ENCODE peak calls at places on chromosomes 2 and 18, in six cellular contexts. X is sigmoid colon, W is Panc1, S is DND-41, J is cardiac muscle cell, P is heart left ventricle. H is an unnamed sample.

GRCh38 chr18:23049698-23050373 is 85.4 kb upstream of the CABLES1 start:
- DNase-seq in X (no peak), W (no peak), S (no peak), J (no peak), P (no peak), H (peak; percentile 44)

GRCh38 chr2:10599921-10600320 is 89.9 kb downstream of the NOL10 start:
- DNase-seq in X (no peak), W (no peak), S (no peak), J (no peak), P (no peak), H (no peak)

GRCh38 chr2:130328710-130329109 is 14.0 kb upstream of the IMP4 start:
- DNase-seq in X (no peak), W (no peak), S (no peak), J (no peak), P (no peak), H (no peak)

GRCh38 chr2:27966466-27966865 is 75.9 kb downstream of the BABAM2 start:
- DNase-seq in X (no peak), W (no peak), S (no peak), J (no peak), P (no peak), H (no peak)

GRCh38 chr2:177673602-177674595 is 281.3 kb downstream of the AGPS start:
- DNase-seq in X (no peak), W (no peak), S (no peak), J (no peak), P (no peak), H (no peak)

GRCh38 chr2:70670202-70670601 is 97.8 kb downstream of the ADD2 start:
- DNase-seq in X (peak; percentile 12), W (no peak), S (no peak), J (no peak), P (no peak), H (no peak)

GRCh38 chr2:6993230-6993640 is 76.0 kb downstream of the RNF144A start:
- DNase-seq in X (no peak), W (no peak), S (no peak), J (no peak), P (peak; percentile 80), H (no peak)

GRCh38 chr2:120707816-120708215 is 27.9 kb upstream of the GLI2 start:
- DNase-seq in X (no peak), W (no peak), S (no peak), J (no peak), P (no peak), H (no peak)

DNA sequence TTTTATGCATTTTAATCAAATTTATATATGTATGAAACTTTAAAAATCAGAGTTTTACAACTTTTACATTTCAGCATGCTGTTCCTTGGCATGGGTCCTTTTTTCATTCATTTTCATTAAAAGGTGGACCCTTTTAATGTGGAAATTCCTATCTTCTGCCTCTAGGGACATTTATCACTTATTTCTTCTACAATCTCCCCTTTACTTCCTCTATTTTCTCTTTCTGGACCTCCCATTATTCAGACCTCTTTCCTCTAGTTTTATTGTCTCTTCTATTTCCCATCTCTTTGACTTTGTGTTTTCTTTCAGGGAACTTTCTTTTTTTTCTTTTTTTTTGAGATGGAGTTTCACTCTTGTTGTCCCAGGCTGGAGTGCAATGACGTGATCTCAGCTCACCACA is 5.7 kb downstream of the PROC start:
- DNase-seq in X (no peak), W (no peak), S (no peak), J (no peak), P (no peak), H (no peak)
- H3K4me3 ChIP-seq in X (no peak overlapping the region), W (peak overlapping the region; percentile 49), S (no peak overlapping the region), J (peak overlapping the region; percentile 13), P (peak overlapping the region; percentile 32), H (no peak overlapping the region)

DNA sequence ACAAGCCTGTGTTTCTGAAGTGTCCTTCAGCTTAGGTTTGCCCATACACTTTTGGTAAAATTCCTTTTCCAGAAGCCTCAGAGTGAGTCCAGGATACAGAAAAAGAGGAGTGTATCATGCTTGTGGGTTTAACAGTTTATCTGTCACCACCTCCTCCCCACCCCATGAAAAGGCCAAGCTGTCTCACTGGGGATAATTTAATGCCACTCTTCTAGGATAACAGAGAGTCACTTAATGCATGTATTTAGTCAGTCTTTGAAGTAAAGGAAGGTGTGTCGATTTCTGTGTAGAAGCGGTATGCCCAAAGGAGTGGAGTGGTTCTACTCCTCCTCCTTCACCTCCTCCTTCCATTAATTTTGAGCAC is 116.4 kb downstream of the QPCT start:
- DNase-seq in X (no peak), W (no peak), S (no peak), J (no peak), P (no peak), H (no peak)
- H3K4me1 ChIP-seq in X (peaks cover 25% of the 10 kb centered on the region), W (no peaks in the 10 kb centered on the region), S (peaks cover 12% of the 10 kb centered on the region), J (peaks cover 13% of the 10 kb centered on the region), P (peaks cover 7% of the 10 kb centered on the region), H (peaks cover 40% of the 10 kb centered on the region)

DNA sequence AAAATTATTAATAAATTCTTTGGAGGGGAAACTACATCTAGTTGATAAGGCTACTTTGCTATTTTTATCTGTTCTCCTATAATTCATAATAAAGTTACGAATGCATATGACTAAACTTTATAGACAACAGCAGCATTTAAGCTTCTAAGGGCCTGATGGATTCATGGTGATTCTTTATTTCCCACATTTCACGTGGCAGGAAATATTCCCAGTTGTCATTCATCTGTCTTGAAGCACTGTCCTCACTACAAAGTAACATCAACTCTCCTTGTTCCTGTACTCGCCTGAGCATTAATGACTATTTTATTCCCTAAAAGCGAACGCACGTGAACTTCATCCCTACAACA is 2.6 kb downstream of the SATB2 start:
- DNase-seq in X (no peak), W (no peak), S (no peak), J (no peak), P (no peak), H (no peak)
- H3K4me3 ChIP-seq in X (no peak overlapping the region), W (peak overlapping the region; percentile 94), S (no peak overlapping the region), J (peak overlapping the region; percentile 23), P (no peak overlapping the region), H (no peak overlapping the region)

GRCh38 chr18:2986150-2986865 is 26.6 kb downstream of the LPIN2 start:
- DNase-seq in X (no peak), W (no peak), S (no peak), J (no peak), P (no peak), H (no peak)

GRCh38 chr18:2983296-2983695 is 29.6 kb downstream of the LPIN2 start:
- DNase-seq in X (no peak), W (no peak), S (no peak), J (no peak), P (no peak), H (no peak)

GRCh38 chr18:2985628-2986027 is 27.3 kb downstream of the LPIN2 start:
- DNase-seq in X (no peak), W (no peak), S (no peak), J (no peak), P (no peak), H (peak; percentile 56)

GRCh38 chr18:2982452-2983172 is 30.3 kb downstream of the LPIN2 start:
- DNase-seq in X (no peak), W (no peak), S (peak; percentile 28), J (no peak), P (no peak), H (peak; percentile 60)

GRCh38 chr18:2984703-2985261 is 28.2 kb downstream of the LPIN2 start:
- DNase-seq in X (no peak), W (no peak), S (no peak), J (no peak), P (no peak), H (no peak)
- H3K4me1 ChIP-seq in X (peaks cover 38% of the 10 kb centered on the region), W (peaks cover 53% of the 10 kb centered on the region), S (peaks cover 33% of the 10 kb centered on the region), J (peaks cover 6% of the 10 kb centered on the region), P (peaks cover 7% of the 10 kb centered on the region), H (peaks cover 41% of the 10 kb centered on the region)

GRCh38 chr2:24009367-24009679 is 562 bp upstream of the MFSD2B start:
- DNase-seq in X (no peak), W (no peak), S (no peak), J (no peak), P (no peak), H (no peak)

GRCh38 chr2:24010477-24011277 is 792 bp downstream of the MFSD2B start:
- DNase-seq in X (no peak), W (no peak), S (no peak), J (no peak), P (no peak), H (no peak)

GRCh38 chr2:24011278-24012104 is 1.6 kb downstream of the MFSD2B start:
- DNase-seq in X (no peak), W (no peak), S (no peak), J (no peak), P (no peak), H (no peak)

GRCh38 chr2:24008672-24009366 is 1.1 kb upstream of the MFSD2B start:
- DNase-seq in X (no peak), W (no peak), S (no peak), J (no peak), P (no peak), H (no peak)

DNA sequence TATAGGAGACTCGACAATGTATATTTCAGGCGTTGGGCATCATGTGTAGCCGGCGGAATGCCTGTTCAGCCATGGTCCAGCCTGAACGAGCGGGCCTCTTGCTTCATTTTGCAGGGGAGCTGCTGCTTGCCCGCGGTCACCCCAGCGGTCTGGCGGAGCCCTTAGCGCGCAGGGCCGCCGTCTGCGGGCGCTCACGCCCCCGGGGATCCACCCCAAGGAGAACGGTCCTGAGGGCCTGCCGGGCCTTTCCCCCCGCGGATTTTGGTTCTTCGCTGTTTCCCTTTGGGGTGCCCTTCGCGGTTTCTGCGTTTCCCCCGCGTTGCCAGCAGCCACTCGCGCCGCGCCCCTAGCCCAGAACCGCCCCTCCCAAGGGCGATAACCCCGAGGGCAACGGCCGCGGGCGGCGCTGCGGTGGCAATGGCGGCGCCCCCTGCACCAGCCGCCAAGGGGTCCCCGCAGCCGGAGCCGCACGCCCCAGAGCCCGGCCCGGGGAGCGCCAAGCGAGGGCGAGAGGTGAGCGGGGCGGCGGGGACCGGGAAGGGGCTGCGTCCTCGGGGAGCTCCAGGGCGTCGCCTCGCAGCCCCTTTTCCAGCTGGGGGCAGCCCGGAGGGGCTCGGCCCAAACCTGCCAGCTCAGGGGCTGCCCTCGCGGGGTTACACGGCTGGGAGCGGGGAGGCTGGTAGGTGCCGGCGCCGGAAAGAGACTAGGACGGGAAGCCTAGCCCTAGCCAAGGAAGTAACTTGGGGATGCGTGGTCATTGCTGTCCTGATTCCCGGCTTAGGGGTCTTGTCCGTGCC is at the start of gene MFSD2B:
- DNase-seq in X (no peak), W (no peak), S (no peak), J (peak; percentile 12), P (no peak), H (no peak)
- H3K4me3 ChIP-seq in X (no peak within 1 kb of the TSS), W (no peak within 1 kb of the TSS), S (no peak within 1 kb of the TSS), J (peak within 1 kb of the TSS; percentile 26), P (peak within 1 kb of the TSS; percentile 45), H (no peak within 1 kb of the TSS)

GRCh38 chr2:187469538-187469937 is 21.5 kb upstream of the CALCRL start:
- DNase-seq in X (no peak), W (no peak), S (no peak), J (no peak), P (no peak), H (no peak)
- H3K4me1 ChIP-seq in X (no peaks in the 10 kb centered on the region), W (no peaks in the 10 kb centered on the region), S (no peaks in the 10 kb centered on the region), J (no peaks in the 10 kb centered on the region), P (no peaks in the 10 kb centered on the region), H (no peaks in the 10 kb centered on the region)

DNA sequence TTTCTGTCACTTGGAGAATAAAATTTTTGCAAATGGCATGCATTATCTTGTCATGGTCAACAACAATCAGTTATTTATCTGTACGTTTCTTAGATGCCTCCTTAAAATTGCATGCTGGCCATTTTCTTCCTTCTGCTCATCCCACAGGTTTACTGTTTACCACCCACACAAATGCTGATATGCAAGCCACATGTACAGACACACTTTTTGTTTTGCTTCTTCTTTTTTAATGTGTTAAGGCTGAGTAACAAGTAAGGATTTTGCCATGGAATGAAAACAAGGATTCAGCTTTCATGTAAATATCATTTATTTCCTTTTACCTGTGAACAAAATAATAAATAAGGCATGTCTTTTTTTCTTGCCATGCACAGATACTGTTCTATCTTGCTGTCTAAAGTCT is 1077.1 kb upstream of the ZEB2 start:
- DNase-seq in X (no peak), W (no peak), S (no peak), J (no peak), P (no peak), H (no peak)
- H3K4me3 ChIP-seq in X (no peak overlapping the region), W (no peak overlapping the region), S (no peak overlapping the region), J (no peak overlapping the region), P (no peak overlapping the region), H (no peak overlapping the region)